ENCODE peak calls at places on chromosomes 2 and 18, in nine cellular contexts. G is CD8-positive, alpha-beta memory T cell; N is SK-N-SH; O is OCI-LY7; S is CD8-positive, alpha-beta T cell; M is brain microvascular endothelial cell; K is CD4-positive, alpha-beta memory T cell; R is effector memory CD4-positive, alpha-beta T cell; Z is esophagus squamous epithelium. B is an unnamed sample. For H3K36me3, the result is how much of the 10 kb centered on the place peaks cover.

GRCh38 chr18:23032030-23032582 is 99.0 kb downstream of the RBBP8 start:
- DNase-seq in G (no peak), N (no peak), O (no peak), S (no peak), M (no peak), K (no peak), R (no peak), Z (no peak), B (no peak)

GRCh38 chr18:37364237-37364636 is 201.4 kb downstream of the CELF4 start:
- DNase-seq in G (no peak), N (no peak), O (no peak), S (no peak), M (no peak), K (no peak), R (no peak), Z (no peak), B (no peak)

GRCh38 chr18:28960146-28960545 is 783.2 kb upstream of the CDH2 start:
- DNase-seq in G (no peak), N (no peak), O (no peak), S (no peak), M (no peak), K (no peak), R (no peak), Z (no peak), B (no peak)

GRCh38 chr2:15890936-15891905 is 49.1 kb upstream of the MYCN start:
- DNase-seq in G (no peak), N (peak), O (no peak), S (no peak), M (no peak), K (no peak), R (no peak), Z (no peak), B (no peak)

GRCh38 chr18:78510636-78511035 is 469.0 kb upstream of the SALL3 start:
- DNase-seq in G (no peak), N (no peak), O (no peak), S (no peak), M (no peak), K (no peak), R (no peak), Z (no peak), B (no peak)

GRCh38 chr2:118224144-118224887 is 136.0 kb downstream of the INSIG2 start:
- DNase-seq in G (no peak), N (peak), O (peak), S (peak), M (no peak), K (peak), R (no peak), Z (no peak), B (peak)

GRCh38 chr2:11004206-11004605 is 92.5 kb downstream of the KCNF1 start:
- DNase-seq in G (no peak), N (no peak), O (no peak), S (no peak), M (peak), K (no peak), R (no peak), Z (no peak), B (no peak)

GRCh38 chr2:11921030-11921583 is 174.7 kb downstream of the LPIN1 start:
- DNase-seq in G (no peak), N (no peak), O (no peak), S (no peak), M (no peak), K (no peak), R (no peak), Z (no peak), B (no peak)

GRCh38 chr2:64656379-64656778 is 2.7 kb upstream of the SERTAD2 start:
- DNase-seq in G (no peak), N (no peak), O (no peak), S (no peak), M (no peak), K (no peak), R (no peak), Z (no peak), B (no peak)

DNA sequence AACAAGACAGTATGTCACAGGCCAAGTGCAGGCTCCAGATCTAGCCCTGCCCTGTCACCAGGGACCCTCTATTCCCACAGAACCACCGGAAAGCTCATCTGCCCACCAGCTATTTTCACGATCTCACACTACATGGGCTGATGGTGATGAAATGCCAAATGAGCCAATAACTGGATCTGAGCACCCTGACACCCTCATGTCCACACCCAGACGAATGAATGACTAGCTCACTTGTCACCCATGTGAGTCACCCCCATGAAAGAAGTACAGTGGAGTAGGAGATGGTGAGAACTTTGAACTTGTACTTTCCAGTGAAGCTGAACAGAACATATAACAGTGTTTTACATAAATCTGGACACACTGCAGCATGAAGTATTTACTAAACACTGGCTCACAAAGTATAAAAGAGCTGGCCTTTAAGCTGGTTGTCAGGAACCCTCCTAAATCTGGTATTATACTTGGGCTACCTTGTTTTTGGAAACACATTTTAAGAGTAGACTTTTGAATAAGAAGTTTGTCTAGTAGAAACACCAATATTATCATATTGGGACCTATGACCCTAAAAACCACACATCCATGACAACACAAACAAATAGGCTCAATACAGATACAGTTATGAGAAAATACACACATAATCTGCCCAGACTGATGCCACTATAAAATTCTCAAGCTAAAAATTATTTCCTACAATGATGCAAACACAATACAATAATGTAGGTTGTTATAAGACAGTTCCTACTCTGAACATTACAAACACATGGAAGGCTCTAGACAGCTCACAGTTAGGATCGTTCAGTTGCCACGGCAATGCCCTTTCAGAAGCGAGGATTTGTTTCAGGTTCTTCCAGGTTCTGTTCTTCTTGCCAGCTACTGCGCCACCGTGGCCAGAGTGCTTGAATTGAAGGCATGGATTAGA is 19.0 kb downstream of the INO80C start:
- DNase-seq in G (no peak), N (no peak), O (no peak), S (no peak), M (peak), K (no peak), R (no peak), Z (no peak), B (peak)
- H3K4me3 ChIP-seq in G (no peak), N (no peak), O (no peak), S (no peak), M (peak), K (no peak), R (no peak), Z (peak), B (no peak)

DNA sequence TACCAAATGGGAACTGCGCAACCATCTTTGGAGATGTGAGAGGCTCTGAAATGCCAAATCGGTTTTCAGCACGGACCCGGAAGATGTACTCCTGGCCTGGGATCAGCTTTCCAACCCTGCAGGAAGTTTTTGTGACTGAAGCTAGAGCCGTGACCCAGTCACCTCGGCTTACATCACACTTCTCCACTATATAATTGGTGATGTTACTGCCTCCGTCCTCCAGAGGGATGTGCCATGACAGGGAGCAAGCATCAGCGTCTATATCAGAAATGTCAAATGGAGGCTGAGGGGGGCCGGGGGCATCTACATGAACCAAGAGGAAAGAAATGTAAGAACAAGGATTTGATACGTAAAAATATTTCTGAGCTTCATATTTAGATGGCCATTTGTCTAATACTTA is 104.4 kb downstream of the PLEKHA3 start:
- DNase-seq in G (no peak), N (no peak), O (no peak), S (no peak), M (no peak), K (no peak), R (no peak), Z (no peak), B (no peak)
- H3K36me3 ChIP-seq in G (under half), N (under half), O (under half), S (under half), M (under half), K (under half), R (under half), Z (under half), B (under half)

DNA sequence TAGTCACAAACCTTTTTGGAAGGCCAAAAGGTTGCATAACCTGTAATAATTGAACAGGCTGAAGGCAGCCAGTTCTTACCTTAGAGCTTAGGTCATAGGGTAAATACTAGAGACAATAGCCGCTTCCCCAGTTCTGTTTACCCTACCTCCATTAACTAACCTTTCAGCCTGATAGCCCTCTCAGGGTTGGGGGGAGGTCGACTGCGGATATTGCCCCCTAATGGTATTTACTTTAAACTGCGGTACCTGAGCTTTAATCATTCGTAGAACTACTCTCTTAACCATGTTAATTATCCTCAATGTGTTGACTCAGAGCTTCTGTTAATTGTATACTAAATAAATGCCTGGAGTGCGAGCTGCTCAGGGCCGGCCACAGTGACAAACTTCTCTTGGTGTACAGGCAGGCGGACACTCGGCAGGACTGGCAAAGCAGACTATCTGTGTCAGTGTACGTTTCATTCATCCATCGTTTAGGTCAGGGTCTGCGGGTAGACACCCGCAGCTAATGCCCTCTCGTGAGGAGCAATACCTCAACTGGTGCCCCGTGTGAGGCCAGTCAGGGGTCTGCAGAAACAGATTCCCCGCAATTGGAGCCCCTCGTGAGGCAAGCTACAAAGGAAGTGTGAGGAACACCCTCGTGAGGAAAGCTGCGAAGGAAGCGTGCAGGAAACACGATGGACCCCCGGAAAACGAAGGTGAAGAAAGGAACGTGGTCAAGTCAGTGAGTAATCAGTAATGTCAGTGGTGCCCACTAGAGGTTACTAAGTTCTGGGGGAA is 115.3 kb upstream of the SCN7A start:
- DNase-seq in G (no peak), N (no peak), O (no peak), S (no peak), M (no peak), K (no peak), R (no peak), Z (no peak), B (no peak)
- H3K4me3 ChIP-seq in G (no peak), N (no peak), O (no peak), S (no peak), M (no peak), K (no peak), R (no peak), Z (no peak), B (no peak)

GRCh38 chr2:1643220-1643619 is 101.1 kb downstream of the PXDN start:
- DNase-seq in G (no peak), N (peak), O (no peak), S (no peak), M (no peak), K (no peak), R (no peak), Z (no peak), B (no peak)
- H3K36me3 ChIP-seq in G (under half), N (half or more), O (under half), S (under half), M (under half), K (under half), R (under half), Z (under half), B (half or more)

GRCh38 chr2:159617080-159617479 is 732 bp upstream of the BAZ2B start:
- DNase-seq in G (no peak), N (no peak), O (no peak), S (no peak), M (no peak), K (no peak), R (no peak), Z (no peak), B (no peak)

GRCh38 chr2:159615936-159616733 is at the start of gene BAZ2B:
- DNase-seq in G (peak), N (peak), O (no peak), S (peak), M (peak), K (peak), R (no peak), Z (no peak), B (peak)

GRCh38 chr2:159615187-159615935 is 987 bp downstream of the BAZ2B start:
- DNase-seq in G (peak), N (peak), O (peak), S (peak), M (peak), K (peak), R (no peak), Z (peak), B (peak)

GRCh38 chr2:159614534-159615186 is 1.7 kb downstream of the BAZ2B start:
- DNase-seq in G (no peak), N (no peak), O (no peak), S (no peak), M (no peak), K (no peak), R (no peak), Z (no peak), B (no peak)

GRCh38 chr2:159617651-159618050 is 1.3 kb upstream of the BAZ2B start:
- DNase-seq in G (no peak), N (peak), O (no peak), S (no peak), M (no peak), K (no peak), R (no peak), Z (no peak), B (peak)
- H3K4me3 ChIP-seq in G (no peak), N (peak), O (no peak), S (no peak), M (no peak), K (no peak), R (no peak), Z (no peak), B (no peak)

DNA sequence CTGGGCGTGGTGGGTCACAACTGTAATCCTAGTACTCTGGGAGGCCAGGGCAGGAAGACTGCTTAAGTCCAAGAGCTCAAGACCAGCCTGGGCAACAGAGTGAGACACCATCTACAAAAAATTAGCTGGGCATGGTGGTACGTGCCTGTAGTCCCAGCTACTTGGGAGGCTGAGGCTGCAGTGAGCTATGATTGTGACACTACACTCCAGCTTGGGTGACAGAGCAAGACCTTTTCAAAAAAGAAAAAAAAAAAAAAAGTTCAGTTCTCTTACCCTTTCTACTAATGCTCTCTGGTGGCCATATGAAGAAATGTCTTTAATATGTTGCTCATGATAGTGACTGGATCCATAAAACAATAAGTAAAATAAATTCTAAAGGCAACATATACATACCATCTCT is 14.9 kb downstream of the TYW5 start:
- DNase-seq in G (no peak), N (peak), O (peak), S (no peak), M (no peak), K (no peak), R (no peak), Z (no peak), B (no peak)
- H3K36me3 ChIP-seq in G (under half), N (half or more), O (half or more), S (under half), M (under half), K (under half), R (under half), Z (half or more), B (under half)

B was measured in MG63.